ENCODE peak calls at places on chromosomes 13 and 19, in five cellular contexts. L is body of pancreas, E is tibial nerve, J is gastrocnemius medialis, O is esophagus squamous epithelium. Z is an unnamed sample.
A peak's percentile ranks its signal among the peaks of the same experiment; 100 is the strongest.

GRCh38 chr13:42580644-42581043 is 6.7 kb downstream of the TNFSF11 start:
- DNase-seq in L (no peak), E (no peak), J (no peak), O (no peak), Z (no peak)

GRCh38 chr13:79645569-79645968 is 164.6 kb downstream of the NDFIP2 start:
- DNase-seq in L (no peak), E (no peak), J (no peak), O (no peak), Z (no peak)

GRCh38 chr19:48678201-48678600 is 5.4 kb upstream of the NTN5 start:
- DNase-seq in L (peak; percentile 81), E (no peak), J (no peak), O (no peak), Z (no peak)

GRCh38 chr19:18098891-18099622 is 1.5 kb downstream of the MAST3 start:
- DNase-seq in L (no peak), E (no peak), J (no peak), O (no peak), Z (no peak)

GRCh38 chr19:15330801-15331418 is 1.4 kb downstream of the BRD4 start:
- DNase-seq in L (no peak), E (no peak), J (no peak), O (no peak), Z (no peak)

GRCh38 chr13:112622375-112622774 is 34.4 kb upstream of the TUBGCP3 start:
- DNase-seq in L (no peak), E (no peak), J (no peak), O (no peak), Z (no peak)

GRCh38 chr13:64480648-64481047 is 2749.5 kb downstream of the PCDH9 start:
- DNase-seq in L (no peak), E (no peak), J (no peak), O (no peak), Z (no peak)

GRCh38 chr19:50897191-50897607 is 14.0 kb downstream of the KLK4 start:
- DNase-seq in L (no peak), E (no peak), J (no peak), O (no peak), Z (no peak)

GRCh38 chr19:5714819-5715218 is 5.1 kb downstream of the LONP1 start:
- DNase-seq in L (no peak), E (no peak), J (no peak), O (no peak), Z (no peak)

GRCh38 chr19:6269101-6269886 is 10.5 kb downstream of the MLLT1 start:
- DNase-seq in L (no peak), E (no peak), J (no peak), O (no peak), Z (no peak)

GRCh38 chr19:32666084-32666483 is 8.9 kb downstream of the ANKRD27 start:
- DNase-seq in L (no peak), E (no peak), J (no peak), O (no peak), Z (no peak)

GRCh38 chr13:62512194-62513141 is 1096.8 kb upstream of the PCDH20 start:
- DNase-seq in L (peak; percentile 62), E (no peak), J (no peak), O (no peak), Z (no peak)

GRCh38 chr13:100983111-100983510 is 308.5 kb upstream of the TMTC4 start:
- DNase-seq in L (no peak), E (no peak), J (no peak), O (no peak), Z (no peak)

DNA sequence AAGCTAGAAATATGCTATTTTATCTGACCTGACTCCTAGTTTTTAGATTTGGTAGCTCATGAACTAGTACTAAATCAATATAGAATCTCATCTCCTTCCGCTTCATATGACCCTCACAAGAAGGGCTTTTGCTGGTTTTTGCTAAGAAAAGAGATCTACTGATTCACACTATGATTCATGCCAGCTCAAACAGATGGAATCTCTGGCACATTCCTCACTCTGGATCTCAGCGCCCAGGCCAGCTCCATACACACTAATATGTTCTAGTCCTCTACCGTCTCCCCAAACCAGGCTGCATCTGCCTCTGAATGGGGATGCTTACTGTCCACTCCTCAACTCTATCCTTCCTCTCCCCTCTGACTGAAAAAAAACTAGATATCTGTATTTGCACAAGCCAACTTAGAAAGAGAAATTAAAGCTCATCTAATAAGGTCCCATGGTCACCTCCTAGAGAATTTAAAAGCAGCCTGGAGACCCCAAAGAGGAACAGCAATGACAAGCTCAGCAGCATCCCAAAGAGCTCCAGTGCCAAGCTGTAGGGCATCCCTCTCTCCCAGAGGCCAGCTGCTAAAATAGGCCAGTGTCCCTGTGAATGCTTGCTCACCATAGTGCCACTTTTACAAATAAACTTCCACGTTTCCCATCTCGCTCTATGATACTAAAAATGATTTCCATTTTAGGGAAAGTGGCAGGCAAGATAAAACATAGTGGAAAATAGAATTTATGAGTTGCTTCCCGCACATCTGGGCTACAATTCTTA is 74.9 kb downstream of the LHFPL6 start:
- DNase-seq in L (no peak), E (no peak), J (no peak), O (no peak), Z (peak; percentile 33)
- H3K4me3 ChIP-seq in L (no peak overlapping the region), E (no peak overlapping the region), J (no peak overlapping the region), O (no peak overlapping the region), Z (no peak overlapping the region)

DNA sequence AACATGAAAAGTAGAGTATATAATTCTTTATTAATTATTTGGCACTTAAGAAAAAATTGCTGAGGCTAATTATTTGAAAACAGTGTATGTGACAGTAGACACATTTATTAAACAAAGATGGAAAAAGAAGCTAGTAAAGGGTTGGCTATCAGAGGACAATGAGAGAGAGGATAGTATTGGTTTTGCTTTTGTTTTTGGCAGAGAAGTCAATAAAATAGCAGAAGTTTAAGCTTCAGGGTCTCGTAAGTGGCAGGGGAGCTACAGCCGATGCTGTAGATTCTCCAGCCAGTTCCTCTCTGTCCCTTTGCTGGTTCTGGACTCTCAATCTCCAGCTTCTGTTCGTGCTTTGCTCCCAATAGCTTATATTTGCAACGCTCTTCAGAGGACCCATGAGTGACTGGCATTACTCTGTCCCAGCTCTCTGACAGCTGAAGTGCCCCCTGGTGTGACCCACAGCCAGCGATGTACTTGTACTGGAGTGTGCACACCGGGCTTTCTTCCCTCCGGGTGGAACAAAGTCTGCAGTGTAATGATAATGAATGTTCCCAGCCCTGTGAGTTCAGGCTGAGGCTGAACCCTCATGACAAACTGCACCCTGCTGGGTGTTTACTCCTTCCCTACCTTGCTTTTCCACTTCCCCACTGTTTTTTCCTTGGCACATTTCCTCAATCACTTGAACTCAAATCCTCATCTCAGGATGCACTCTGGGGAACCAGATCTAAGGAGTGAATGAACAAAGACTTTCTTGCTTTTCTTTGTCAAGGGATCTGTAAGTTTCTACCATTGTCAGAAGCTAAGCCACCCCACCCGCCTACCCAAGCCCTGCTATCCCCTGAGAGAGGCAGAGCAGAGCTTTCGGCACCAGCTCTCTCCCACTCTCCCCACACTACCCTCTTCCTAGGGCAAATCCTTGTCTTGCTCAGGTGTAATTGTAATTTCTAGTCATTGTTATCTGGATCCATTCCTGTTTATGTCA is 254.8 kb downstream of the LHFPL6 start:
- DNase-seq in L (no peak), E (no peak), J (no peak), O (no peak), Z (no peak)
- TF ChIP-seq POLR2A in L (no peak), E (no peak), J (no peak), O (no peak), Z (no peak)

DNA sequence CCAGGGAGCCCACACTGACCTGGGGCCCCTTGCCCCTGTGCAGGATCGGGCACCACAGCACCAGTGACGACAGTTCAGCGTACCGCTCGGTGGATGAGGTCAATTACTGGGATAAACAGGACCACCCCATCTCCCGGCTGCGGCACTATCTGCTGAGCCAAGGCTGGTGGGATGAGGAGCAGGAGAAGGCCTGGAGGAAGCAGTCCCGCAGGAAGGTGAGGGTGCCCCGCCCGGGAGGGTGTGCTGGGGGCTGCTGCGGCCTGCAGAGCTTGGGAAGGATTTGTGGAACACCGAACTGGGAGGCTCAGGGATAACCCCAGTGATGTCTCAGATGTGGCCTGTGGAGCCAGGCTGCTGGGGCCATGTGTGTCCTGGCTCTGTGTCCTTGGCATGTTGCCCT is 4.2 kb downstream of the B3GNT8 start:
- DNase-seq in L (no peak), E (no peak), J (no peak), O (no peak), Z (no peak)
- H3K4me1 ChIP-seq in L (no peaks in the 10 kb centered on the region), E (no peaks in the 10 kb centered on the region), J (peaks cover 13% of the 10 kb centered on the region), O (peaks cover 61% of the 10 kb centered on the region), Z (peaks cover 9% of the 10 kb centered on the region)

DNA sequence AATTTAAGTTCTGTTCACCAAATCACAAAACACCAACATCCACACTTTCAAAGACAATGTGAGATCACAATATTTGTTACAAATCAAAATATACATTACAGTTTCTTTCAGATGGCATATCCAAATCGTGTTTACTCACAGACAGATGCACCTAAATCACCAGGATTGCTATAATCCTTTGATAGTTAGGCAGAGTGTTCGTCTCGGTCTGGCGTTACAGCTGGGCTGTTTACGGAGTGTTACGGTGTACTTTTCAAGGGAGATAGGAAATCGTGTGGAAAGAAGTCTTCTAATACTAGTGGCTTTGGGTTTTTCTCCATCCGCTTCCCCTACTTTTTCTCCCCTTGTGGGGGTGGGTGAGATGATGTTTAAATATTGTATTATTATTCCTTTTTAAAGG is 1.9 kb downstream of the MAB21L1 start:
- DNase-seq in L (no peak), E (peak; percentile 16), J (no peak), O (no peak), Z (no peak)
- H3K4me3 ChIP-seq in L (no peak overlapping the region), E (peak overlapping the region; percentile 57), J (peak overlapping the region; percentile 76), O (peak overlapping the region; percentile 37), Z (no peak overlapping the region)